ENCODE peak calls at places on chromosomes 1 and 21, in seven cellular contexts. E is BJ, U is left ventricle myocardium inferior, R is left lung, N is WTC11, S is cardiac muscle cell, H is cardiac fibroblast. D is an unnamed sample.

GRCh38 chr1:186566140-186566850 is 105.4 kb upstream of the PDC start:
- DNase-seq in R (no peak), N (no peak), U (no peak), S (no peak), H (no peak), E (no peak), D (no peak)

GRCh38 chr1:193355179-193355578 is 168.8 kb upstream of the B3GALT2 start:
- DNase-seq in H (peak), U (no peak), N (no peak), R (no peak), S (no peak), E (no peak), D (no peak)

GRCh38 chr1:116986531-116987255 is 14.9 kb upstream of the CD101 start:
- DNase-seq in N (peak), S (no peak), R (peak), E (no peak), H (no peak), U (no peak), D (no peak)

GRCh38 chr1:85047472-85048295 is 616 bp downstream of the MCOLN3 start:
- DNase-seq in S (no peak), R (peak), U (peak), E (no peak), H (no peak), N (peak), D (peak)

GRCh38 chr1:244970236-244970652 is 105.9 kb upstream of the HNRNPU start:
- DNase-seq in E (no peak), R (peak), U (peak), H (no peak), N (peak), S (peak), D (peak)

GRCh38 chr21:15433091-15433490 is 296.7 kb upstream of the USP25 start:
- DNase-seq in H (no peak), R (no peak), U (no peak), N (no peak), E (no peak), S (no peak), D (no peak)

GRCh38 chr1:19597463-19598309 is 46.4 kb upstream of the NBL1 start:
- DNase-seq in U (no peak), E (no peak), N (no peak), S (no peak), R (no peak), H (peak), D (no peak)

GRCh38 chr1:68217060-68217554 is 15.2 kb downstream of the WLS start:
- DNase-seq in E (no peak), N (no peak), H (no peak), S (no peak), U (no peak), R (no peak), D (no peak)

GRCh38 chr1:184502154-184502553 is 115.3 kb downstream of the C1orf21 start:
- DNase-seq in N (no peak), H (no peak), S (no peak), R (no peak), E (no peak), U (no peak), D (no peak)

GRCh38 chr21:42040411-42041180 is 30.4 kb upstream of the ZBTB21 start:
- DNase-seq in S (no peak), U (no peak), E (peak), R (peak), H (peak), N (no peak), D (no peak)

GRCh38 chr1:207831517-207832327 is 79.2 kb downstream of the CD34 start:
- DNase-seq in E (no peak), N (no peak), U (no peak), S (no peak), R (no peak), H (no peak), D (no peak)

GRCh38 chr1:208047476-208047934 is 136.6 kb upstream of the CD34 start:
- DNase-seq in H (peak), U (peak), E (no peak), S (no peak), R (no peak), N (no peak), D (no peak)

GRCh38 chr21:34524671-34525601 is 12.9 kb upstream of the KCNE1 start:
- DNase-seq in H (peak), N (peak), E (no peak), R (no peak), S (no peak), U (no peak), D (peak)

GRCh38 chr1:210239295-210240155 is 6.9 kb downstream of the SERTAD4 start:
- DNase-seq in S (peak), E (peak), N (peak), H (peak), R (no peak), U (no peak), D (no peak)

GRCh38 chr1:61080408-61081134 is 1.8 kb upstream of the NFIA start:
- DNase-seq in H (peak), U (no peak), R (no peak), E (no peak), N (no peak), S (peak), D (no peak)

GRCh38 chr1:119475866-119476439 is 31.1 kb upstream of the HSD3B1 start:
- DNase-seq in R (peak), E (no peak), U (peak), S (peak), N (peak), H (peak), D (peak)

GRCh38 chr1:145425436-145426029 is at the start of gene NBPF20:
- DNase-seq in E (no peak), H (peak), N (peak), R (peak), S (peak), U (peak), D (peak)

GRCh38 chr1:47582891-47583608 is 145.2 kb downstream of the FOXD2 start:
- DNase-seq in E (no peak), R (no peak), U (no peak), N (no peak), S (no peak), H (no peak), D (no peak)

GRCh38 chr21:34147835-34148804 is 74.7 kb downstream of the MRPS6 start:
- DNase-seq in H (peak), N (no peak), R (no peak), U (no peak), E (no peak), S (no peak), D (no peak)

GRCh38 chr1:214492405-214493075 is 58.9 kb downstream of the PTPN14 start:
- DNase-seq in R (no peak), N (no peak), H (peak), S (no peak), E (no peak), U (no peak), D (no peak)

GRCh38 chr1:109529895-109530456 is 9.7 kb upstream of the GPR61 start:
- DNase-seq in S (no peak), N (no peak), R (no peak), E (no peak), H (no peak), U (no peak), D (no peak)

GRCh38 chr1:234925440-234926251 is 203.0 kb downstream of the TOMM20 start:
- DNase-seq in R (no peak), H (peak), U (no peak), S (no peak), N (no peak), E (peak), D (no peak)

GRCh38 chr1:43881415-43881814 is 52.2 kb upstream of the ARTN start:
- DNase-seq in U (no peak), R (no peak), H (no peak), E (no peak), S (peak), N (no peak), D (peak)

GRCh38 chr1:1020000-1020404 is at the start of gene AGRN:
- DNase-seq in E (no peak), H (no peak), N (no peak), R (peak), U (no peak), S (peak), D (peak)

GRCh38 chr1:72006092-72006491 is 276.2 kb downstream of the NEGR1 start:
- DNase-seq in U (no peak), E (no peak), N (no peak), S (no peak), R (no peak), H (no peak), D (no peak)

GRCh38 chr1:48767957-48768510 is 8.7 kb downstream of the BEND5 start:
- DNase-seq in E (no peak), H (no peak), N (no peak), U (no peak), R (no peak), S (no peak), D (no peak)

GRCh38 chr1:108000620-108001105 is 35.7 kb upstream of the VAV3 start:
- DNase-seq in N (no peak), S (no peak), E (no peak), H (peak), U (peak), R (no peak), D (no peak)

GRCh38 chr1:34780528-34780927 is 486 bp upstream of the GJB3 start:
- DNase-seq in U (no peak), E (no peak), H (no peak), R (peak), N (no peak), S (no peak), D (no peak)

GRCh38 chr1:205569411-205570172 is 62.2 kb downstream of the ELK4 start:
- DNase-seq in N (no peak), R (no peak), E (no peak), H (no peak), U (no peak), S (peak), D (peak)

GRCh38 chr1:167579986-167580385 is 26.4 kb upstream of the CREG1 start:
- DNase-seq in R (no peak), S (no peak), N (no peak), H (no peak), E (no peak), U (no peak), D (no peak)
- TF ChIP-seq CTCF in R (no peak), S (no peak), N (no peak), H (no peak), E (no peak), U (no peak), D (no peak)

DNA sequence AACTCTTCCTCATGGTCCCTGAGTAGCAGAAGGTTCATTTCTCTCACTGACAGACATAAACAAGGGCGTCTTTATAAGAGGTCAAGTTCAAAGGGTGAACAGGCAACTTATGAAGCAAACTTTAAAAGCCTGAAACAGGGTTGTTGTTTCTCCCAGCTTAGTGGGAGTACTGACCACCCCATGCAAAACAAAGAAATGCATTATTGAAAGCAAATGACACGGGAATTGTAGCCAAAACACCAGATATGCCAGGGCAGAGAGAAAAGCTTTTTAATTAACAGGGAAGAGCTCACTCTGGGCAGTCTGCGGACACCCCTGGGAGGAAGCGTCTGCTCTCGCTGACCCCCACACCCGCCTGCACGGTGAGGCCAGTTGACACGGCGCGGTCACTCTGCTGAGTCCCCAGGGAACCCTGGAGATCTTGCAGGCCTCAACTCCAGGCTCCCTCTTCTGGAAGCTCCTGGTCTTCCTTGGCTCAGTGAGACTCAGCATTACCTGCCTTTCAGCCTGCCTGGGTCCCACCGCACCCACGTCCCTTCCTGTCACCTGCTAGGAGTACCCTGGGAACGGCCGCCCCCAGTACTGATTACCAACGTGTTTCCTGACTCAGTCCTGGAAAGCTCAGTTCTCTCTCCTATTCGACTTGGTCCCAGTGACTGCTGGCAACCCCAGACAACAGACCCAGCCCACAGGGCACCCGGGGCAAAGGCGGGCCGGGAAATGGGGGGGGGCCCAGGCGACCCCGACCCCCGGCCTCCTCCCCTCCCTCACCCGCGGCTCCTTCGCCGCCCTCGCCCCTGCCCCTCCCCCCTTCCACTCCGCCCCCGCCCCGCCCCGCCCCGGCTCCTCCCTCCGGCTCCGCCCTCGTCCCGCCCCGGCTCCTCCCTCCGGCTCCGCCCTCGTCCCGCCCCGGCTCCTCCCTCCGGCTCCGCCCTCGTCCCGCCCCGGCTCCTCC is 972 bp downstream of the CFAP410 start:
- DNase-seq in S (peak), U (peak), H (peak), N (peak), E (no peak), R (peak), D (peak)
- TF ChIP-seq CTCF in S (peak), U (peak), H (peak), N (no peak), E (peak), R (no peak), D (no peak)

DNA sequence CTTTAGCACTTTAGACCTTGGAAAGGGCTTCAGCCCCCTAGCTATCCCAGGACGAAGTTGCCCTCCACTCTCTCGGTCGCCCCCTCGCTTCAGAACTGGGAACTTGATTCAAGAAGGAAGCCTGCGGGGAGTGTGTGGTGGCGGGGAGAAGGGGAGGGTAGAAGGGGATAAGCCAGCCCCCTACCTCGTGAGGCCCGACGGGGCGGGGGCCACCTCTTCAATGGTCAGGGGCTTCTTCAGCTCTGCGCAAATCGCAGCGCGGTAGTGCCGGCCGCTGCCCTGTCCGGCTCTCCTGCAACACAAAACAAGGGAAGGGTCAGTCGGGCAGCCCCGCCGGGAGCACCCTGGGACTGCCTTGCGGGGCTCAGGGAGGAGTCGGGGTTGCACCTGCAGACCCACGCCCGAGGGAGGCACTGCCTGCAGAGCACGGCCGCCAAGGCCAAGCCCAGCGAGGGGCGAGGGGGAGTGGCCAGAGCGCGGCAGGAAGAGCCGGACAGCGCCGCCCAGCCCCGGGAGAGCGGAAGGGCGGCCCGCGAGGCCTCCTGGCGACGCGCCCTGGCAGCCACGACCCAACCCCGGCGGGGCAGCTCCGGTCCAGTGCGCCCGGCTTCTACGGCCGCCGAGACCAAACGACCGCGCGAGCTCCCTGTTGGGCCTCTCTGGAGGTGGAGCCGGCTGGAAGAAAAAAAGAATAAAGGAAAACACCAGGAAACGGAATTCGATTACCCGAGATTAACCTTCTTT is 56.2 kb upstream of the RASAL2 start:
- DNase-seq in E (no peak), H (peak), R (peak), S (peak), N (peak), U (peak), D (peak)
- TF ChIP-seq CTCF in E (peak), H (peak), R (peak), S (peak), N (peak), U (peak), D (no peak)

GRCh38 chr1:232968396-232968795 is 18.0 kb downstream of the NTPCR start:
- DNase-seq in R (no peak), S (no peak), H (no peak), N (no peak), E (no peak), U (no peak), D (no peak)
- TF ChIP-seq CTCF in R (no peak), S (no peak), H (no peak), N (no peak), E (no peak), U (no peak), D (no peak)